ENCODE peak calls at places on chromosomes 11 and 22, in eight cellular contexts. T is hepatocyte, C is colonic mucosa, X is fibroblast of mammary gland, Z is DND-41, M is left ventricle myocardium inferior, R is astrocyte of the spinal cord, E is foreskin fibroblast. D is an unnamed sample.

GRCh38 chr11:62054484-62055121 is 69.2 kb upstream of the INCENP start:
- DNase-seq in T (peak; percentile 63), C (peak; percentile 60), X (peak; percentile 45), Z (no peak), M (no peak), R (peak; percentile 20), E (no peak), D (peak; percentile 46)

GRCh38 chr11:56716379-56716854 is 17.5 kb downstream of the OR9G1 start:
- DNase-seq in T (no peak), C (no peak), X (no peak), Z (no peak), M (no peak), R (no peak), E (no peak), D (no peak)

GRCh38 chr11:117796456-117797428 is at the start of gene DSCAML1:
- DNase-seq in T (peak; percentile 70), C (no peak), X (no peak), Z (no peak), M (no peak), R (no peak), E (no peak), D (no peak)

GRCh38 chr11:88439356-88439755 is 101.8 kb upstream of the CTSC start:
- DNase-seq in T (no peak), C (no peak), X (no peak), Z (no peak), M (no peak), R (no peak), E (no peak), D (no peak)

GRCh38 chr11:118886681-118887111 is 3.0 kb downstream of the CXCR5 start:
- DNase-seq in T (no peak), C (no peak), X (no peak), Z (no peak), M (no peak), R (no peak), E (no peak), D (no peak)

GRCh38 chr11:61488651-61489291 is 19.8 kb upstream of the LRRC10B start:
- DNase-seq in T (peak; percentile 77), C (peak; percentile 93), X (peak; percentile 30), Z (no peak), M (peak; percentile 81), R (no peak), E (no peak), D (peak; percentile 38)

GRCh38 chr11:61645179-61645868 is 34.9 kb upstream of the DAGLA start:
- DNase-seq in T (no peak), C (no peak), X (peak; percentile 19), Z (no peak), M (peak; percentile 43), R (no peak), E (no peak), D (no peak)

GRCh38 chr22:47196881-47197701 is 434.6 kb downstream of the TBC1D22A start:
- DNase-seq in T (no peak), C (peak; percentile 15), X (no peak), Z (no peak), M (no peak), R (no peak), E (no peak), D (no peak)

GRCh38 chr11:31958086-31958735 is 132.7 kb upstream of the RCN1 start:
- DNase-seq in T (peak; percentile 66), C (peak; percentile 62), X (peak; percentile 56), Z (no peak), M (peak; percentile 75), R (peak; percentile 43), E (peak; percentile 20), D (peak; percentile 63)

GRCh38 chr22:41934284-41935014 is 7.8 kb upstream of the TNFRSF13C start:
- DNase-seq in T (no peak), C (no peak), X (no peak), Z (no peak), M (no peak), R (no peak), E (no peak), D (no peak)

GRCh38 chr11:111039982-111040381 is 205.5 kb upstream of the POU2AF2 start:
- DNase-seq in T (no peak), C (no peak), X (no peak), Z (no peak), M (no peak), R (no peak), E (no peak), D (no peak)

GRCh38 chr22:41833369-41834004 is 582 bp downstream of the SREBF2 start:
- DNase-seq in T (peak; percentile 75), C (peak; percentile 57), X (peak; percentile 23), Z (peak; percentile 51), M (peak; percentile 30), R (no peak), E (peak; percentile 22), D (no peak)

GRCh38 chr22:37589607-37590006 is 9.7 kb upstream of the LGALS2 start:
- DNase-seq in T (no peak), C (no peak), X (no peak), Z (no peak), M (no peak), R (no peak), E (no peak), D (no peak)

GRCh38 chr11:85281550-85281949 is 345.6 kb downstream of the DLG2 start:
- DNase-seq in T (no peak), C (no peak), X (no peak), Z (no peak), M (no peak), R (no peak), E (no peak), D (no peak)

GRCh38 chr11:34052608-34053160 is 1.2 kb downstream of the CAPRIN1 start:
- DNase-seq in T (peak; percentile 48), C (peak; percentile 42), X (no peak), Z (peak; percentile 40), M (peak; percentile 21), R (no peak), E (no peak), D (no peak)

DNA sequence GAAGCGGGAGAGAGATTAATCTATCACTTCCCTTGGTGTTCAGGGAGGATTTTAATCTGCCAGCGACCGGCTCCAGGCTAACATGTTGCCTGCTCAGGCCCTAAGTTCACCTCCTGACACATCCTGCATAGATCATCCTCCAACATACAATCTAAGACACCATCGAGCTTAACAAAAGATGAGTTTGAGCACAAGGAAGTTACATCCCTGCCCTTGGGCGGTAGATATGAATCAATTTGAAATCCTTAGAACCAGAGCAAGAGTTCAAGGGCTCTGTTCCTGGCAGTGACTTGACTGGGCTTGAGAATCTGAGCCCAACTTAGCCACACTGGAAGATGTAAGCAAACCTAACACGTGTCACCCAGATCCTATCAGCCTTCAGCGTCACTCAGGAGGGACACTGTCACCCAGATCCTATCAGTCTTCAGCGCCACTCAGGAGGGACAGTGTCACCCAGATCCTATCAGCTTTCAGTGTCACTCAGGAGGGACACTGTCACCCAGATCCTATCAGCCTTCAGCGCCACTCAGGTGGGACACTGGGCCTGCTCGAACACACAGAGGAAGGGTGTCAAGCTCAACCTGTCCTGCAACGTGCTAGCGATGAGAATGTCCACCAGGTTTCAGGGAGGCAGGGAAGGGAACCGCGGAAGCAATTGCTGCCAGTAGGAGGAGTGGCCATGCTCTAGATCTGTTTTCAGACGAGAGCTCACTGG is 32.7 kb upstream of the CTSD start:
- DNase-seq in T (no peak), C (no peak), X (no peak), Z (no peak), M (no peak), R (no peak), E (no peak), D (no peak)
- TF ChIP-seq CTCF in T (no peak), C (no peak), X (no peak), Z (no peak), M (no peak), R (no peak), E (no peak), D (peak; percentile 2)

DNA sequence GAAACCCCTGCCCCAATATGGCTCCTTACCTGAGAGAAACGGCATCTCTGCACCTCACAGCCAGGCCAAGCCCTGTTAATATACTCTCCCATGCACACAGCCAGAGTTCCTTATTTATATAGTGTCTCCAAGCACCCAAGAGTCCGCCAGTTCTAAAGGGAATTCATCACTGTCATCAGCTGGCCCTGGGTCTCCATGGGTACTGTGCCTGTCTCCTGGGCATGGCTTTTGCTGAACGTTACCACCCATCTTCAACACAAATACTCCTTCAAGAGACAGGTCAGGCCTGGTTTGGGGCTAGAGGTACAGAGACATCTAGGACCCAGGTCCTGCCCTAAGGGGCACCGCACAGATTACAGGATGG is 1.6 kb upstream of the ATG16L2 start:
- DNase-seq in T (no peak), C (no peak), X (no peak), Z (no peak), M (no peak), R (no peak), E (no peak), D (no peak)
- H3K4me3 ChIP-seq in T (no peak overlapping the region), C (peak overlapping the region; percentile 82), X (peak overlapping the region; percentile 73), Z (peak overlapping the region; percentile 92), M (peak overlapping the region; percentile 88), R (peak overlapping the region; percentile 83), E (peak overlapping the region; percentile 94), D (peak overlapping the region; percentile 93)

DNA sequence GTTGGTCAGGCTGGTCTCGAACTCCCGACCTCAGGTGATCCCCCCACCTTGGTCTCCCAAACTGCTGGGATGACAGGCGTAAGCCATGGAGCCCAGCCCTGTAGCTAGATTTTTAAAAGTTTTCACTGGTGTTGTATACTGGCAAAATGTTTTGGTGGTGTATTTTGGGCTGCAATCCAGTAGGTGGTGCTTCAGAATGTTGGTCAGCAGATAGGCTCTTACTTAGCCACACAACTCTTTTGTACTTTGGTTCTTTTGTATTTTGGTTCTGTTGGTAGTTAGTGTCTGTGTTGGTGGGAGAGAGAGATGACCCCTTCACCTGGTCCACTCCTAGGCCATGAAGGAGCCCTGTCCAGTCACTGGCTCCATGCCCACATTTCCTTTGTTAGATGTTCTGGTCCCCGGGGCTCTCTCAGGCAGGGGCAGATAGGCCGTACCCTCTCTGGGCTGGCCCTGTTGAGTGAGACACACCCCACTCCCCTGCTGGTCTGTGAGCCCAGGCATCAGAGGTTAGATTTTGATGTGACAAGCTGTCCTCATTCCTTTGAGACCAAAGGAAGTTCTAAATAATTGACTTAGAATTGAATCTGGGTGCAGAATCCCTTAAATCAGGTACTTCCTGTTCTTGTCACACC is 123.8 kb downstream of the DDX10 start:
- DNase-seq in T (peak; percentile 7), C (no peak), X (peak; percentile 63), Z (no peak), M (no peak), R (peak; percentile 50), E (peak; percentile 35), D (peak; percentile 77)
- TF ChIP-seq CTCF in T (peak; percentile 35), C (no peak), X (peak; percentile 63), Z (peak; percentile 47), M (peak; percentile 48), R (peak; percentile 60), E (peak; percentile 45), D (peak; percentile 74)

DNA sequence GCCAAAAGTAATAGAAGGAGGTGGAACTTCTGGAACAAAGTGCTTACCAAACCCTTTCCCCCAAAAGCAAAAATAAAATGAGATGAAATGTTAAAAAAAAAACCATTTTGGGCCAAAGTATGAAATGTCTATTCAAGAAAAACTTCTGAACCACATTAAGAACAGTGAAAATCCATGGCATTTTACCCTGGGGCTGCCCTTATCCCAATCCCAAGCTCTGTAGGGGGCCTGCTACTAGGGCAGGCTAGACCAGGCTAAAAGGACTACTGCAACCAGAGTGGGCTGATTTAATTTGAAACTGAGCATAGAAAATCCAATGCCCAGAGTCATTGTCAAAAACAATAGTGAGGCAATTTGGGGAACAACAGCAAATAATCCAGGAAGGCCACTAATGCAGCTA is 99.3 kb downstream of the RELT start:
- DNase-seq in T (no peak), C (no peak), X (no peak), Z (no peak), M (no peak), R (no peak), E (no peak), D (no peak)
- H3K4me3 ChIP-seq in T (no peak overlapping the region), C (no peak overlapping the region), X (no peak overlapping the region), Z (no peak overlapping the region), M (no peak overlapping the region), R (no peak overlapping the region), E (no peak overlapping the region), D (no peak overlapping the region)